ENCODE peak calls at places on chromosomes 11 and 22, in six cellular contexts. X is A549, E is K562, J is endothelial cell of umbilical vein, R is HepG2, Z is GM12878. S is an unnamed sample.

GRCh38 chr11:134751161-134751560 is 339.1 kb upstream of the B3GAT1 start:
- DNase-seq in X (no peak), E (no peak), J (no peak), R (no peak), Z (no peak), S (no peak)

GRCh38 chr22:40510965-40511364 is 125.6 kb downstream of the MRTFA start:
- DNase-seq in X (no peak), E (no peak), J (no peak), R (no peak), Z (no peak), S (no peak)

GRCh38 chr11:2399488-2400068 is 972 bp upstream of the TSSC4 start:
- DNase-seq in X (peak; percentile 31), E (no peak), J (no peak), R (no peak), Z (no peak), S (no peak)

GRCh38 chr11:72621008-72621610 is 53.1 kb downstream of the PDE2A start:
- DNase-seq in X (no peak), E (no peak), J (no peak), R (no peak), Z (no peak), S (no peak)

GRCh38 chr11:22165799-22166548 is 26.9 kb upstream of the ANO5 start:
- DNase-seq in X (no peak), E (no peak), J (no peak), R (no peak), Z (no peak), S (no peak)

GRCh38 chr22:45083659-45084305 is 74.0 kb upstream of the PHF21B start:
- DNase-seq in X (no peak), E (no peak), J (no peak), R (no peak), Z (no peak), S (no peak)

GRCh38 chr22:22037229-22037628 is 54.6 kb upstream of the TOP3B start:
- DNase-seq in X (no peak), E (no peak), J (peak; percentile 58), R (no peak), Z (no peak), S (no peak)

GRCh38 chr22:43005106-43005505 is 9.8 kb downstream of the PACSIN2 start:
- DNase-seq in X (no peak), E (no peak), J (no peak), R (no peak), Z (no peak), S (no peak)

GRCh38 chr11:1838077-1838425 is 730 bp upstream of the TNNI2 start:
- DNase-seq in X (no peak), E (no peak), J (no peak), R (no peak), Z (no peak), S (no peak)

GRCh38 chr11:120137187-120137610 is 714 bp downstream of the TRIM29 start:
- DNase-seq in X (no peak), E (no peak), J (no peak), R (no peak), Z (no peak), S (no peak)

GRCh38 chr22:38700271-38700788 is 413 bp downstream of the JOSD1 start:
- DNase-seq in X (no peak), E (no peak), J (no peak), R (peak; percentile 35), Z (no peak), S (no peak)

GRCh38 chr11:11845066-11845465 is 3.3 kb downstream of the USP47 start:
- DNase-seq in X (no peak), E (no peak), J (no peak), R (no peak), Z (no peak), S (no peak)

GRCh38 chr11:67410369-67410831 is 5.1 kb upstream of the CARNS1 start:
- DNase-seq in X (no peak), E (no peak), J (no peak), R (no peak), Z (no peak), S (no peak)

GRCh38 chr22:32499666-32500065 is 25.1 kb downstream of the FBXO7 start:
- DNase-seq in X (no peak), E (no peak), J (no peak), R (no peak), Z (no peak), S (no peak)

GRCh38 chr11:8019671-8020597 is 32.8 kb downstream of the EIF3F start:
- DNase-seq in X (peak; percentile 28), E (no peak), J (peak; percentile 8), R (no peak), Z (no peak), S (no peak)

GRCh38 chr11:120012245-120012644 is 125.7 kb downstream of the TRIM29 start:
- DNase-seq in X (no peak), E (no peak), J (no peak), R (no peak), Z (no peak), S (no peak)

GRCh38 chr11:15045209-15045608 is 28.2 kb upstream of the CALCB start:
- DNase-seq in X (no peak), E (no peak), J (no peak), R (no peak), Z (no peak), S (no peak)

GRCh38 chr11:31865606-31866300 is 54.6 kb upstream of the PAX6 start:
- DNase-seq in X (no peak), E (no peak), J (no peak), R (no peak), Z (no peak), S (no peak)

GRCh38 chr11:19959697-19960096 is 200.6 kb downstream of the DBX1 start:
- DNase-seq in X (no peak), E (no peak), J (no peak), R (no peak), Z (no peak), S (no peak)

GRCh38 chr11:66312549-66313320 is 4.1 kb downstream of the CD248 start:
- DNase-seq in X (peak; percentile 94), E (peak; percentile 98), J (peak; percentile 94), R (peak; percentile 96), Z (no peak), S (peak; percentile 99)

GRCh38 chr11:62954478-62954877 is 30.3 kb downstream of the SLC22A6 start:
- DNase-seq in X (no peak), E (peak; percentile 29), J (no peak), R (no peak), Z (no peak), S (no peak)

GRCh38 chr11:67639438-67639859 is at the start of gene TBX10:
- DNase-seq in X (no peak), E (no peak), J (no peak), R (no peak), Z (no peak), S (no peak)

GRCh38 chr11:73439002-73439843 is 63.0 kb downstream of the RELT start:
- DNase-seq in X (no peak), E (no peak), J (no peak), R (peak; percentile 45), Z (no peak), S (no peak)

GRCh38 chr11:34824425-34824824 is 91.8 kb downstream of the APIP start:
- DNase-seq in X (no peak), E (no peak), J (no peak), R (no peak), Z (no peak), S (no peak)

GRCh38 chr11:60769811-60770210 is 13.1 kb downstream of the MS4A15 start:
- DNase-seq in X (no peak), E (no peak), J (no peak), R (no peak), Z (no peak), S (no peak)

GRCh38 chr11:121895919-121896318 is 220.1 kb downstream of the BLID start:
- DNase-seq in X (no peak), E (no peak), J (no peak), R (no peak), Z (no peak), S (no peak)

GRCh38 chr11:47215366-47215925 is 672 bp downstream of the DDB2 start:
- DNase-seq in X (peak; percentile 45), E (no peak), J (no peak), R (peak; percentile 48), Z (peak; percentile 32), S (no peak)

GRCh38 chr11:68664906-68665305 is 19.4 kb upstream of the GAL start:
- DNase-seq in X (no peak), E (no peak), J (no peak), R (no peak), Z (no peak), S (no peak)

GRCh38 chr22:41288245-41288946 is 2.4 kb upstream of the RANGAP1 start:
- DNase-seq in X (peak; percentile 71), E (no peak), J (peak; percentile 80), R (peak; percentile 92), Z (no peak), S (no peak)

GRCh38 chr11:94649254-94649653 is 82.1 kb downstream of the PIWIL4 start:
- DNase-seq in X (no peak), E (no peak), J (no peak), R (no peak), Z (no peak), S (no peak)

GRCh38 chr22:31846161-31847115 is 92.6 kb downstream of the DEPDC5 start:
- DNase-seq in X (peak; percentile 8), E (peak; percentile 28), J (no peak), R (no peak), Z (no peak), S (peak; percentile 11)

GRCh38 chr11:44315947-44316387 is 6.0 kb upstream of the ALX4 start:
- DNase-seq in X (peak; percentile 69), E (no peak), J (peak; percentile 17), R (no peak), Z (no peak), S (no peak)

GRCh38 chr11:125956371-125956770 is 10.5 kb downstream of the VSIG10L2 start:
- DNase-seq in X (no peak), E (no peak), J (no peak), R (no peak), Z (no peak), S (no peak)

GRCh38 chr22:28947125-28947524 is 63.8 kb downstream of the ZNRF3 start:
- DNase-seq in X (no peak), E (no peak), J (no peak), R (no peak), Z (no peak), S (no peak)
- TF ChIP-seq POLR2A in X (no peak), E (no peak), J (no peak), R (no peak), Z (no peak), S (no peak)

GRCh38 chr11:86301742-86302091 is 323 bp upstream of the HIKESHI start:
- DNase-seq in X (no peak), E (no peak), J (no peak), R (no peak), Z (no peak), S (no peak)
- TF ChIP-seq CTCF in X (no peak), E (no peak), J (no peak), R (no peak), Z (no peak), S (no peak)

GRCh38 chr11:128790200-128790599 is 76.9 kb downstream of the KCNJ1 start:
- DNase-seq in X (no peak), E (no peak), J (peak; percentile 29), R (no peak), Z (no peak), S (no peak)
- TF ChIP-seq MYC in X (no peak), E (no peak), J (no peak), R (no peak), Z (no peak), S (no peak)

DNA sequence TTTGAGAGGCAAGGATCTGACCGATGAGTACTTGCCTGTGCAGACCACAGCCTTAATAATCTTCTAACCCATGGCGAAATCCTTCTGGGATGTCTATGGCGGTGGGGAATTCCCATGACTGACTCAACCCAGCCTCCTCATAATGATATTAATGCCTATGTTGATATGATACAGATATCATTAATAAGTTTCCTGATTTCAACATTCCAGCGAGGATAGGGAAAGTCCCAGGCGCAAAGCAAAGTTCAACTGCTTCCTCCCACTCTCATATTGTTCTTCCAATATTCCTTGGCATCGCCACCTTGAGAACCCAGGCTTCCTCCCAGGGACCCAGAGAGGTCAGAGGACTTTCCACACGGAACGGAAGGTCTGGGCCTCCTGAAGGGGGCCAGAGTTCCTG is 110.3 kb upstream of the TMEM45B start:
- DNase-seq in X (no peak), E (no peak), J (no peak), R (no peak), Z (no peak), S (no peak)
- TF ChIP-seq POLR2A in X (no peak), E (no peak), J (no peak), R (no peak), Z (no peak), S (no peak)

S was measured in NB4.